ENCODE peak calls at places on chromosomes 7 and 10, in ten cellular contexts. E is uterus; U is breast epithelium; N is neuronal stem cell; L is fibroblast of lung; Q is ascending aorta; P is aorta; V is iPS DF 6.9; G is effector memory CD4-positive, alpha-beta T cell; X is DND-41. A is an unnamed sample. For H3K9me3, the result is how much of the 10 kb centered on the place peaks cover.

GRCh38 chr7:98836811-98837631 is 32.8 kb downstream of the TMEM130 start:
- DNase-seq in E (no peak), U (no peak), N (peak), L (peak), Q (no peak), P (no peak), V (no peak), G (no peak), X (peak), A (no peak)

GRCh38 chr10:78972160-78972946 is 96.4 kb upstream of the ZMIZ1 start:
- DNase-seq in E (peak), U (peak), N (peak), L (peak), Q (peak), P (peak), V (no peak), G (no peak), X (no peak), A (no peak)

GRCh38 chr10:5484205-5484604 is 15.2 kb downstream of the CALML5 start:
- DNase-seq in E (no peak), U (no peak), N (no peak), L (peak), Q (no peak), P (no peak), V (no peak), G (no peak), X (no peak), A (no peak)

GRCh38 chr10:11345224-11346054 is 266.0 kb downstream of the USP6NL start:
- DNase-seq in E (no peak), U (no peak), N (no peak), L (no peak), Q (no peak), P (no peak), V (no peak), G (no peak), X (peak), A (no peak)

GRCh38 chr7:96747413-96747940 is 37.8 kb upstream of the SEM1 start:
- DNase-seq in E (no peak), U (no peak), N (no peak), L (no peak), Q (no peak), P (no peak), V (no peak), G (no peak), X (no peak), A (no peak)

GRCh38 chr10:48957361-48957760 is 17.7 kb upstream of the LRRC18 start:
- DNase-seq in E (no peak), U (no peak), N (no peak), L (no peak), Q (no peak), P (peak), V (no peak), G (no peak), X (no peak), A (no peak)

GRCh38 chr7:75854233-75854632 is 24.6 kb upstream of the RHBDD2 start:
- DNase-seq in E (no peak), U (no peak), N (no peak), L (peak), Q (no peak), P (no peak), V (no peak), G (no peak), X (no peak), A (no peak)

GRCh38 chr10:4820804-4821401 is 5.1 kb upstream of the AKR1E2 start:
- DNase-seq in E (no peak), U (no peak), N (no peak), L (no peak), Q (no peak), P (no peak), V (no peak), G (no peak), X (no peak), A (no peak)

GRCh38 chr10:76311752-76312699 is 880.6 kb downstream of the LRMDA start:
- DNase-seq in E (no peak), U (no peak), N (no peak), L (peak), Q (no peak), P (no peak), V (no peak), G (no peak), X (no peak), A (no peak)

GRCh38 chr10:134743-135600 is at the start of gene ZMYND11:
- DNase-seq in E (peak), U (peak), N (peak), L (peak), Q (no peak), P (peak), V (no peak), G (peak), X (peak), A (peak)

GRCh38 chr10:12235796-12236195 is 39.8 kb downstream of the CDC123 start:
- DNase-seq in E (no peak), U (no peak), N (no peak), L (peak), Q (no peak), P (no peak), V (no peak), G (no peak), X (no peak), A (no peak)

GRCh38 chr10:123183724-123184123 is 29.5 kb downstream of the BUB3 start:
- DNase-seq in E (no peak), U (no peak), N (no peak), L (no peak), Q (no peak), P (no peak), V (no peak), G (no peak), X (no peak), A (no peak)
- H3K9me3 ChIP-seq in E (under half), U (under half), N (under half), L (under half), Q (under half), P (under half), V (under half), G (under half), X (under half), A (under half)

DNA sequence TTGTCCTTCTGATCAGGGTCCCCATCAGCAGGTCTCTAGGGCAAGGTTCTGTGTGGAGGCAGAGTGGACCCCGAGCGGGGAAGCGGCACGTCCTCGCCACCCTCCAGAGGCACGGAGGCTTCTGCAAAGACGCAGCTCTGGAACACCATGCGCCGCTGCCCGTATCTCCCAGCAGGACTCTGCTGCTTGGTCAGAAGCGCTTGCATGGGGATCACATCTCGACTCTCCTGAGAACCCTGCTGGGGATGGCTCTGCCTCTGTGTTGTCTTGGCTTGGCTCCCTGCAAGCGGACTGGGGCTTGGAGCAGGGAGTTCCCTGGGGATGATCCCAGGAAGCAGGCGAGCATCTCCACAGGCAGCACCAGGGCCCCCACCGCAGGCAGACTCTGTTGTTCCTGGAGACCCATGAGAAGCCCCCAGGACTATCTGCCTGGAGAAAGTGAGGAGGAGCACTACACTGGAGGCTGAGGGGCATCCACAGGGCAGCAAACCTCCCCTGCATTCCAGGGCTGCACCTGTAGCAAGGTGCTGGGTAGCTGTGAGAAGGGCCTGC is 520.5 kb downstream of the GLRX3 start:
- DNase-seq in E (no peak), U (no peak), N (no peak), L (no peak), Q (no peak), P (no peak), V (no peak), G (no peak), X (no peak), A (no peak)
- H3K9me3 ChIP-seq in E (under half), U (under half), N (under half), L (under half), Q (under half), P (under half), V (under half), G (under half), X (under half), A (under half)

GRCh38 chr7:158354861-158355260 is 232.8 kb downstream of the PTPRN2 start:
- DNase-seq in E (no peak), U (no peak), N (no peak), L (no peak), Q (no peak), P (no peak), V (no peak), G (no peak), X (no peak), A (no peak)
- H3K9me3 ChIP-seq in E (under half), U (under half), N (under half), L (under half), Q (under half), P (under half), V (under half), G (under half), X (under half), A (under half)

GRCh38 chr7:56175086-56175760 is 59.0 kb upstream of the NUPR2 start:
- DNase-seq in E (peak), U (peak), N (no peak), L (no peak), Q (no peak), P (peak), V (no peak), G (no peak), X (no peak), A (no peak)
- H3K9me3 ChIP-seq in E (under half), U (under half), N (under half), L (under half), Q (under half), P (under half), V (under half), G (under half), X (under half), A (under half)

GRCh38 chr10:99799613-99800012 is 17.2 kb downstream of the ABCC2 start:
- DNase-seq in E (no peak), U (no peak), N (no peak), L (no peak), Q (no peak), P (no peak), V (no peak), G (no peak), X (no peak), A (no peak)
- H3K9me3 ChIP-seq in E (under half), U (under half), N (under half), L (under half), Q (under half), P (under half), V (under half), G (under half), X (under half), A (under half)

GRCh38 chr7:42244828-42245227 is 7.8 kb upstream of the GLI3 start:
- DNase-seq in E (no peak), U (no peak), N (no peak), L (peak), Q (no peak), P (no peak), V (no peak), G (no peak), X (no peak), A (no peak)
- H3K9me3 ChIP-seq in E (under half), U (under half), N (under half), L (under half), Q (under half), P (under half), V (under half), G (under half), X (under half), A (under half)

DNA sequence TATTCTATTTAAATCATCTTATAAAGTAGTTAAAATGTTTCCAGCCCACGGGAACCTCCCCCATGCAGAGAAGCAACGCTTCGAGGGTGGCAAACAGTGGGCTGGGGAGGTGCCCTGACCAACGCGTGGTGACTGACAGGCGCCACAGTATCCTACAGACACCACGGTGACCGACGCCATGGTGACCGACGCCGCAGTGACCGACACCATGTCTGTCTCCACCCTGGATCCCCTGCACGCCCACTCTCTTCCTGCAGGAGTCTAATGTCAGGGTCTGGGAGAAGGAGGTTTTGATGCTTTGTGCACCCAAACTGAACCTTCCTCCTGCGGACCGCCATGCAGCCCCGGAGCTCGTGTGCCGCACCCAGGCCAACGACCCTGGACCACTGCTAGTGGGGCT is 464.4 kb downstream of the PTPRN2 start:
- DNase-seq in E (no peak), U (no peak), N (no peak), L (no peak), Q (no peak), P (peak), V (no peak), G (no peak), X (no peak), A (no peak)
- H3K9me3 ChIP-seq in E (under half), U (under half), N (under half), L (under half), Q (under half), P (under half), V (under half), G (under half), X (under half), A (under half)

DNA sequence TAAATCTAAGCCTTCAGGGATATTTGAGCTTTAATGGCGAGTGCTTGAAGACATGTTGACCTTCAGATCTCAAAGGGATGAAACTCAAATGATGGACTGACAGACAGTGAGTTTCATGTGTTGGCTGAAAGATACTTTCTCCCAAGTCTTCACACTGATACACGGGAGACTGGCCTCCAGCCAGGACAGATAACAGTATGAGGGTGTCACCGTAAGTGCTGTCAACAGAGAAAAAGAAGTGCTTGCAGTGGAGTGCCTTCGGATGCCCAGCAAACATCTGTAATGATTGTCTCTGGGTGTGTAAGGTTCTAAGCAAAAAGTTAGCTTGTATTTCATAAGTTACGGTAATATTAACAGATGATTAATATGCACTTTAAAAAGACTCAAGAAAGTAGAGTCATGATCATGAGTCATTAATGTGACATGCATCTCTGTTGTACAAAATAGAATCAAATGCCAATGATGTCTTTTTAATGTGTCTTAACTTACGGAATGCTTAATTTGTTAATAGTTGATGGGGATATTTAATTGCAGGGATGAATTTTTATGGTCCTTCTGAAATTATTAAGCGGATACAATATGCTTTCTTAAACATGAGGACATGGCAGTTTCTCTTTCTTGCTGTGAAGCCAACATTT is 292.3 kb downstream of the GALNT17 start:
- DNase-seq in E (no peak), U (no peak), N (no peak), L (peak), Q (no peak), P (no peak), V (no peak), G (no peak), X (no peak), A (no peak)
- H3K9me3 ChIP-seq in E (under half), U (under half), N (under half), L (under half), Q (under half), P (under half), V (under half), G (under half), X (under half), A (under half)

GRCh38 chr10:89217057-89217990 is 10.2 kb upstream of the CH25H start:
- DNase-seq in E (peak), U (no peak), N (peak), L (peak), Q (no peak), P (no peak), V (no peak), G (peak), X (peak), A (peak)

GRCh38 chr10:89216056-89216455 is 8.9 kb upstream of the CH25H start:
- DNase-seq in E (no peak), U (no peak), N (no peak), L (no peak), Q (no peak), P (no peak), V (no peak), G (no peak), X (no peak), A (no peak)

GRCh38 chr10:89219512-89220218 is 12.5 kb upstream of the CH25H start:
- DNase-seq in E (no peak), U (no peak), N (no peak), L (no peak), Q (no peak), P (no peak), V (no peak), G (no peak), X (no peak), A (no peak)

GRCh38 chr10:89224697-89225443 is 17.8 kb upstream of the CH25H start:
- DNase-seq in E (peak), U (no peak), N (no peak), L (no peak), Q (no peak), P (no peak), V (no peak), G (no peak), X (no peak), A (no peak)

DNA sequence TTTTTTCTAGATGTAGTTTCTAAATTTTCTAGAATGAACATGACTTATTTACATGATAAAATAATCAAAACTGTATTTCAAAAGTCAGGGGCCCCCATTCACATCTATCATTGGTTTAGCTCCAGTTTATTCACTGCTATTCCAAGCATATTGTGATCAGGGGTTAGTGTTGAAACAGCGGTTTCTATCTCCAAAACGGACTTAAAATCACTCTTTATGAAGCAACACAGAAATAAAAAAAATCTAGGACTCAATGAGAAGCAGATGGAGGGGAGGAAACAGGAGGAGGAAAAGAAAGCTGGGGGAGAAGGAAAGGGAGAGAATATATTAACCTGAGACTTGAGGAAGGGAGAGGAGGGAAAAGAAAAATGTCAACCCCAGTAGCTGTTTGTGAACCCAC is 14.8 kb upstream of the CH25H start:
- DNase-seq in E (no peak), U (no peak), N (no peak), L (no peak), Q (no peak), P (no peak), V (no peak), G (no peak), X (no peak), A (no peak)
- H3K9me3 ChIP-seq in E (under half), U (under half), N (under half), L (under half), Q (under half), P (under half), V (under half), G (under half), X (under half), A (under half)

A was measured in T-helper 17 cell.